ENCODE peak calls at places on chromosome 22, in nine cellular contexts. X, H, D, S, L, Q, Y, T and I are unnamed samples.

GRCh38 chr22:45865561-45866397 is 111.2 kb downstream of the WNT7B start:
- DNase-seq in X (no peak), H (no peak), D (peak), S (no peak), L (no peak), Q (no peak), Y (no peak), T (no peak), I (no peak)

GRCh38 chr22:27952779-27953178 is 33.7 kb upstream of the PITPNB start:
- DNase-seq in X (no peak), H (no peak), D (no peak), S (no peak), L (no peak), Q (no peak), Y (no peak), T (peak), I (no peak)

GRCh38 chr22:48242461-48242864 is 1480.0 kb downstream of the TBC1D22A start:
- DNase-seq in X (no peak), H (no peak), D (peak), S (no peak), L (no peak), Q (no peak), Y (no peak), T (no peak), I (no peak)

GRCh38 chr22:48091060-48091650 is 1328.7 kb downstream of the TBC1D22A start:
- DNase-seq in X (no peak), H (no peak), D (no peak), S (no peak), L (no peak), Q (no peak), Y (no peak), T (no peak), I (no peak)

GRCh38 chr22:30602049-30602448 is 4.9 kb upstream of the TCN2 start:
- DNase-seq in X (no peak), H (peak), D (peak), S (peak), L (peak), Q (no peak), Y (peak), T (peak), I (no peak)

GRCh38 chr22:46661221-46661851 is 41.1 kb downstream of the GRAMD4 start:
- DNase-seq in X (no peak), H (peak), D (no peak), S (peak), L (no peak), Q (no peak), Y (peak), T (peak), I (no peak)

GRCh38 chr22:18110944-18111758 is 542 bp downstream of the TUBA8 start:
- DNase-seq in X (no peak), H (no peak), D (no peak), S (no peak), L (no peak), Q (no peak), Y (no peak), T (no peak), I (no peak)

GRCh38 chr22:23054531-23055257 is 15.6 kb upstream of the GNAZ start:
- DNase-seq in X (no peak), H (no peak), D (peak), S (no peak), L (peak), Q (no peak), Y (no peak), T (no peak), I (no peak)

GRCh38 chr22:29480262-29480511 is 169 bp downstream of the NEFH start:
- DNase-seq in X (no peak), H (no peak), D (no peak), S (no peak), L (no peak), Q (no peak), Y (no peak), T (no peak), I (no peak)

GRCh38 chr22:41482319-41482935 is 13.5 kb downstream of the ACO2 start:
- DNase-seq in X (no peak), H (no peak), D (no peak), S (no peak), L (no peak), Q (no peak), Y (no peak), T (peak), I (no peak)

GRCh38 chr22:46490538-46490937 is 46.9 kb downstream of the CELSR1 start:
- DNase-seq in X (no peak), H (no peak), D (no peak), S (no peak), L (peak), Q (no peak), Y (no peak), T (no peak), I (no peak)

DNA sequence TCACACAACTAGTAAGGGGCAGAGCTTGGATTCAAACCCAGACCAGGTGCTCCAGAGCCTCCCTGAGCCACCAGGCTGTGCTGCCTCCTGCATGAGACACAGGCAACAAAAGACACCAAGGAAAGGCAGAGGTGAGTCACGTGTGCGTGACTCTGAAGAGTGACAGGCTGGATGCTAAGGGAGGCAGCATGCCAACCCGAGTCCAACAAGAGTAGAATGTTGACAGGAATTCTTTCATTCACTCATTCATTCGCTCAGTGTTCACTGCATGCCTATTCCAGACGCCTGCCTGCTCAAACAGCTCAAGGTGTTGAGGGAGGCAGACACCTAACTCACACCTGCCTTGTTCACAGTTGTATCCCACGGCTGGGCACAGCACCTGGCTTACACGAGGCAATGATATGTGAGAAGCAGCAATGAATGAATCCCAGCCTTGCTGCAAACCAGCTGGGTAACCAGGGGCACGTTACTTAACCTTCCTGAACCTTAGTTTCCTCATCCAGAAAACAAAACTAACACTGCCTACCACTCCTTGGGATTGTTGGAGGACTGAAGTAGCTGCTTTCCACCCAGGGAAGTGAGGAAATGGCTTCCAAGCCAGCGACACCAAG is 73.8 kb upstream of the ARFGAP3 start:
- DNase-seq in X (no peak), H (peak), D (no peak), S (peak), L (no peak), Q (peak), Y (peak), T (peak), I (no peak)
- TF ChIP-seq CTCF in X (no peak), H (peak), D (peak), S (peak), L (no peak), Q (peak), Y (peak), T (peak), I (no peak)

GRCh38 chr22:32410459-32410858 is 1.6 kb downstream of the RTCB start:
- DNase-seq in X (no peak), H (no peak), D (no peak), S (peak), L (no peak), Q (no peak), Y (peak), T (no peak), I (no peak)

GRCh38 chr22:32411388-32411787 is 659 bp downstream of the RTCB start:
- DNase-seq in X (no peak), H (no peak), D (no peak), S (peak), L (no peak), Q (no peak), Y (peak), T (peak), I (no peak)

GRCh38 chr22:32411829-32412592 is at the start of gene RTCB:
- DNase-seq in X (peak), H (peak), D (peak), S (peak), L (peak), Q (peak), Y (peak), T (peak), I (peak)

GRCh38 chr22:32416556-32417085 is 4.6 kb upstream of the RTCB start:
- DNase-seq in X (no peak), H (no peak), D (no peak), S (no peak), L (peak), Q (no peak), Y (no peak), T (no peak), I (no peak)

DNA sequence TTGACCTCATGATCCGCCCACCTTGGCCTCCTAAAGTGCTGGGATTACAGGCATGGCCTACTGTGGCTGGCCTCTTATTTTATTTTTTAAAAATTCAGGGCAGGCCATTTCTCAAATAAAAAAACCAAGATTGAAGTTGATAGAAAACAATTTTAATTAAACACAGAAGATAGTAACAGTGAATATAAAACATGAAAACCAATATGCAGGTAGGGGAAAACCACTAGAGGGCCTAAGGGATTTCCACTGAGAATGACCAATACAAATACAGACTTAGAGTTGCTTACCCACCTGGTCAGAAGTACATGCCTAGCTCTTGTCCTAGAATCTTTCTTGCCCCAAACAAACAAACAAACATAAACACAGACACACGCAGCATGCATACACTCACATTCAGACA is 1.7 kb upstream of the RTCB start:
- DNase-seq in X (no peak), H (no peak), D (no peak), S (peak), L (peak), Q (no peak), Y (peak), T (peak), I (no peak)
- TF ChIP-seq CTCF in X (no peak), H (no peak), D (peak), S (peak), L (peak), Q (peak), Y (peak), T (peak), I (no peak)

DNA sequence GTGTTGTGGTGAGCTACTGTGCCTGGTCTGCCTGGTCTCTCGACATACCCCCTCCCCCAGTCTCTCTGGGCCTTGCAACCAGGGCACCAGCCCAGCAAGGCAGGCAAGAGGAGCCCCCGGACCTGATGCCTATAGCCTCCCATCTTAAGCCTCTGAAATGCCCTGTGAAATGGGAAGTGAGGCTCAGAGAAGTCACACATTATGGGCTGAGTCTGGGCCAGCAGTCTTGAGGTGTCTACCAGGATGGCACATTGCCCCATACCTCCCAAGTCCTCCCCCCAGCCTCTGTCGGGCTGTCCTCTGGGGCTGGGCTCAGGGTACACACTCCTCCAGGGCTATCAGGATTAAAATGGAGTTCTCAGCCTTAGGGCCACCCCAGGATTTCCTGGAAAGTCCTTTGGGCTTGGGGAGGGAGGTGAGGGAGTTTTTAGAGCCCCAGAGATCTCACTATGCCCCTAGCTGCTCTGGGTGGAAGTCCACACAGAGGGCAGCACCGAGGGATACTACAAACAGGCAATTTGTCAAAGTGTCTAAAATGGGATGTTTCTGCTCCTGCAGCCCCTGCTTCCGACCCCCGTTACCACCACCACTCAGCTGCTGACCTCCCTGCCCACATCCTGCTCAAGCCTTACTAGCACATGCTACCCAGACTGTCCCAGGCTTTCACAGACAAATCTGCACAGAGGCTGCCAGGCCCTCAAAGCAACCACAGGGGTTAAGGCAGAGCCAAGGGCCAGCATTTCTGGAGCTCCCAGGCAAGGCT is 3.1 kb upstream of the SH3BP1 start:
- DNase-seq in X (no peak), H (no peak), D (no peak), S (no peak), L (peak), Q (no peak), Y (no peak), T (peak), I (no peak)
- TF ChIP-seq CTCF in X (no peak), H (no peak), D (peak), S (peak), L (peak), Q (no peak), Y (peak), T (peak), I (no peak)

GRCh38 chr22:50244420-50245213 is at the start of gene TUBGCP6:
- DNase-seq in X (peak), H (peak), D (peak), S (peak), L (peak), Q (peak), Y (peak), T (peak), I (peak)

GRCh38 chr22:50247748-50248147 is 2.9 kb upstream of the TUBGCP6 start:
- DNase-seq in X (no peak), H (no peak), D (peak), S (no peak), L (peak), Q (no peak), Y (peak), T (peak), I (no peak)

GRCh38 chr22:50245214-50246072 is 620 bp upstream of the TUBGCP6 start:
- DNase-seq in X (no peak), H (no peak), D (no peak), S (peak), L (peak), Q (no peak), Y (no peak), T (no peak), I (no peak)

GRCh38 chr22:50248192-50249084 is 2.6 kb downstream of the HDAC10 start:
- DNase-seq in X (no peak), H (no peak), D (no peak), S (no peak), L (no peak), Q (no peak), Y (no peak), T (no peak), I (no peak)

DNA sequence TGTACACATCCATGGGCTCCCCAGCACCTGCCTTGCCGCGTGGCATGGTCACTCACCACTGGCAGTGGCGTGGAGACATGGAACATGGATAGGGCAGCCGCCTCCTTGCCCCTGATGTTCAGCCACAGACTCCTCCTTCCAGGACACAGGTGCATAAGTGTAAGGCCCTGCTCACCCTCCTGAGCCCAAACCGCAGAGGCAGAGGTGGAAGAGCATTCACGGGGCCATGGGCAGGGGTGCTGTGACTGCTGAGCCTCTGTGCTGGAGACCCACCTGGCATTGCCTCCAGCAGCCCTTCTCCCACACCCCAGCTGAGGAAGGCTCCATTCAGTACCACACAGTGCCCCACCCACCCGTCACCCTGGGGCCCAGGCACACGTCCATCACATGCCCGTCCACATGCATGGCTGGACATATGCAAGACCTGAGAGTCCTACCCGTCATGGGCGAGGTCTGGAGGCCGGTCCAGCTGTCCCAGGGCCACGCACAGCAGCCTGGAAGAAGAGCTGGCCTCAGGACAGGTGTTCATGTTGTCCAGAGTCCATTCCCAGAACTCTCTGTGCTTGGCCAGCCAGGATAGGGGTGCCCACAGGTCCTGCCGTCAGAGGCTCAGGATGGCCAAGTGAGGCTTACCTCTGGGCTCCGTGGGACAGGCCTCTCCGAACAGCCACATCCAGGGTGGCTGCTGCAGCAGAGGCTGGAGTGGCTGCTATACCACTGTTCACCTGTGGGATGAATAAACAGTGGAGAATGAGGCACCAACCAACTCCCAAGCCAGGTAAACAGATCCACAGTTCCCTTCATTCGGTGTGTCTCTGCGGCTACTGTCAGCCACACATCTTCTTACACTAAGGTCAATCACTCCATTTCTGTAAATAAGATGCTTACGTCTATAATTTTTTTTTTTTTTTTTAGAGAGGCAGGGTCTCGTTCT is 1.7 kb upstream of the TUBGCP6 start:
- DNase-seq in X (no peak), H (peak), D (no peak), S (no peak), L (no peak), Q (no peak), Y (no peak), T (no peak), I (no peak)
- TF ChIP-seq CTCF in X (no peak), H (no peak), D (no peak), S (peak), L (peak), Q (no peak), Y (peak), T (no peak), I (no peak)